ENCODE peak calls at places on chromosomes 12 and 14, in four cellular contexts. P, L, A and I are unnamed samples.

GRCh38 chr12:100956311-100956852 is 161.8 kb downstream of the ANO4 start:
- DNase-seq in A (no peak), L (no peak), P (no peak), I (no peak)

GRCh38 chr14:53620325-53620716 is 336.3 kb downstream of the BMP4 start:
- DNase-seq in L (no peak), A (no peak), P (no peak), I (no peak)

GRCh38 chr14:43123544-43123943 is 1383.5 kb downstream of the FSCB start:
- DNase-seq in P (no peak), A (no peak), L (no peak), I (no peak)

GRCh38 chr12:64392221-64392620 is 1.7 kb upstream of the C12orf56 start:
- DNase-seq in A (peak; percentile 49), P (no peak), L (peak; percentile 24), I (no peak)

GRCh38 chr12:6146951-6147350 is 22.5 kb upstream of the VWF start:
- DNase-seq in P (no peak), L (no peak), A (no peak), I (no peak)

GRCh38 chr12:75977952-75978671 is 53.5 kb downstream of the PHLDA1 start:
- DNase-seq in P (no peak), L (peak; percentile 53), A (no peak), I (peak; percentile 19)

GRCh38 chr12:51242150-51242549 is 3.5 kb downstream of the DAZAP2 start:
- DNase-seq in A (no peak), P (no peak), L (no peak), I (peak; percentile 33)

GRCh38 chr12:116760621-116761020 is 22.5 kb downstream of the RNFT2 start:
- DNase-seq in A (no peak), L (no peak), P (no peak), I (no peak)

GRCh38 chr12:105214141-105214540 is 21.8 kb downstream of the APPL2 start:
- DNase-seq in P (no peak), A (no peak), L (no peak), I (no peak)

GRCh38 chr12:91613223-91613779 is 430.7 kb upstream of the DCN start:
- DNase-seq in A (no peak), L (no peak), P (no peak), I (no peak)

GRCh38 chr14:89833120-89833521 is 121.4 kb downstream of the EFCAB11 start:
- DNase-seq in P (no peak), A (no peak), L (no peak), I (no peak)

GRCh38 chr14:99601301-99601945 is 2.6 kb downstream of the CCDC85C start:
- DNase-seq in L (no peak), A (no peak), P (no peak), I (no peak)

GRCh38 chr12:132146772-132147422 is 2.6 kb downstream of the NOC4L start:
- DNase-seq in P (no peak), A (no peak), L (no peak), I (no peak)

GRCh38 chr14:69693145-69693544 is 73.8 kb upstream of the SRSF5 start:
- DNase-seq in A (peak; percentile 34), P (no peak), L (peak; percentile 89), I (no peak)

GRCh38 chr12:52151859-52152783 is 39.7 kb downstream of the KRT80 start:
- DNase-seq in L (peak; percentile 38), P (peak; percentile 85), A (peak; percentile 93), I (peak; percentile 25)

GRCh38 chr14:96584199-96584906 is 82.2 kb downstream of the PAPOLA start:
- DNase-seq in A (peak; percentile 93), L (peak; percentile 52), P (peak; percentile 88), I (no peak)

GRCh38 chr12:53074999-53075370 is 4.2 kb downstream of the SPRYD3 start:
- DNase-seq in L (no peak), A (no peak), P (no peak), I (no peak)

GRCh38 chr12:49909826-49910225 is 6.1 kb upstream of the FAIM2 start:
- DNase-seq in L (no peak), P (peak; percentile 85), A (peak; percentile 65), I (no peak)

GRCh38 chr12:107632246-107632645 is 53.4 kb upstream of the PWP1 start:
- DNase-seq in L (no peak), A (no peak), P (no peak), I (no peak)

GRCh38 chr14:54881235-54881760 is 21.3 kb downstream of the GCH1 start:
- DNase-seq in L (peak; percentile 65), A (no peak), P (no peak), I (no peak)

GRCh38 chr14:100692256-100692655 is 34.4 kb upstream of the DLK1 start:
- DNase-seq in P (no peak), A (no peak), L (no peak), I (no peak)

GRCh38 chr12:30896461-30896860 is 30.1 kb upstream of the TSPAN11 start:
- DNase-seq in L (no peak), A (no peak), P (no peak), I (no peak)

GRCh38 chr14:32121948-32122347 is 44.8 kb downstream of the ARHGAP5 start:
- DNase-seq in L (no peak), P (no peak), A (no peak), I (no peak)

DNA sequence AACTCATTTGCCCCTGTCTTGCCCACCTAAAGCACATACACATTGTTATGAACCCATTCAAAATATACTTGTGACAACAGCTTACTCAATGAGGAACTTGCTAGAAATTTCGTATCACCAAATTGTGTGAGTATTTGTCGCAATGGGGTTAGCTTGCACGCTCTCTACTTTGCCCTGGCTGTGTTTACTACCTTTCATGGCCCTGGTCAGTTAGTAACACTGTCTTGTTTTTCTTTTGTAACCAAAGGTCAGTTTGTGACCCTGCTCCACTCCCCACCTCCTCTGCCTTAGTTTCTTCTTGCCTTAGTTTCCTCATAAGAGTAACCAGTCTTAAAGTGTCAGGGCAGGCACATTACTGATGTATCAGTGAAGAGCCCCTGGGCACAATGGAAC is 205.8 kb upstream of the EEA1 start:
- DNase-seq in L (no peak), A (no peak), P (no peak), I (no peak)
- H3K4me1 ChIP-seq in L (no peaks in the 10 kb centered on the region), A (peaks cover 16% of the 10 kb centered on the region), P (no peaks in the 10 kb centered on the region), I (peaks cover 18% of the 10 kb centered on the region)

GRCh38 chr12:80442426-80443222 is 1.4 kb upstream of the PTPRQ start:
- DNase-seq in P (no peak), L (no peak), A (no peak), I (no peak)
- H3K9me3 ChIP-seq in P (no peaks in the 10 kb centered on the region), L (no peaks in the 10 kb centered on the region), A (no peaks in the 10 kb centered on the region), I (no peaks in the 10 kb centered on the region)

GRCh38 chr12:121838096-121838495 is 20.6 kb downstream of the HPD start:
- DNase-seq in L (no peak), A (no peak), P (peak; percentile 33), I (no peak)
- H3K4me1 ChIP-seq in L (peaks cover 13% of the 10 kb centered on the region), A (no peaks in the 10 kb centered on the region), P (no peaks in the 10 kb centered on the region), I (peaks cover 12% of the 10 kb centered on the region)

GRCh38 chr14:28119849-28120248 is 646.7 kb upstream of the FOXG1 start:
- DNase-seq in L (no peak), P (no peak), A (no peak), I (no peak)
- H3K9me3 ChIP-seq in L (peaks cover 4% of the 10 kb centered on the region), P (no peaks in the 10 kb centered on the region), A (peaks cover 4% of the 10 kb centered on the region), I (no peaks in the 10 kb centered on the region)

DNA sequence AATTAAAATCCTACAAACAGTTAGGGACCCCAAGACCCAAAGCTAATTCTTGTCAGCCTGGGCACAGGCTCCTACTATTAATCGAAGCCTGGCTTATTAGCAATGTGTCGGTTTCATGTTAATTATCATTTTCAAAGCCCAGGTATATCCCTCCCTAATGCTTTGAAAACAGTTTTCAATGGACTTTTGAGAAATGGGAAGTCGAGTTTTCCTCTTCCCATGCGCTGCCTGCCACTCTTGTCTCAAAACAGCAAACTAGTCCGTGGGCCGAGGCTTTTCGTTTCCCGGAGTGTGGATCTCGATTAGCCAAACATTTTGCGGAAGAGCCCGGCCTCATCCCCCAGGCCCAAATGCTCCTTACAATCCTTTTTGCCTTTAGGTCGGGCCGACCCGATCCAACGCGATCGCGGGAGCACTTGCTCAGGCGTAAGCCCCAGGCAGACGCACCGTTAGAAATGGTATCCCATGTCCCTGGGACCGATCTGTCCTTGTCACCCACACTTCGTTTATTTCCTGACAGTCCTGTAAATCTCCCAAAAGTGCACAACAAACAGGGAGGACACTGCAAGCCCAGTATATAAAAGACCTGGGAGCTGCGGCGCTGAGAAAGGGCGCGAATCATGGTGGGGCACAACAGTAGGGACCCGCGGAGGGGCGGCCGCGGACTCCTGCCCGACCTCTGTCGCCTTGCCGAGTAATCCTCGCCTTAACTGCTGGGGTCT is 1.5 kb downstream of the SIX6 start:
- DNase-seq in L (no peak), P (no peak), A (no peak), I (no peak)
- H3K4me1 ChIP-seq in L (no peaks in the 10 kb centered on the region), P (peaks cover 4% of the 10 kb centered on the region), A (peaks cover 68% of the 10 kb centered on the region), I (no peaks in the 10 kb centered on the region)

GRCh38 chr14:62599616-62600385 is 445.5 kb downstream of the KCNH5 start:
- DNase-seq in L (no peak), P (no peak), A (no peak), I (no peak)
- H3K9me3 ChIP-seq in L (no peaks in the 10 kb centered on the region), P (no peaks in the 10 kb centered on the region), A (peaks cover 7% of the 10 kb centered on the region), I (no peaks in the 10 kb centered on the region)

GRCh38 chr14:23164250-23164649 is 19.2 kb downstream of the SLC7A8 start:
- DNase-seq in P (no peak), L (no peak), A (no peak), I (no peak)
- H3K4me1 ChIP-seq in P (peaks cover 18% of the 10 kb centered on the region), L (no peaks in the 10 kb centered on the region), A (peaks cover 45% of the 10 kb centered on the region), I (peaks cover 14% of the 10 kb centered on the region)

GRCh38 chr12:130205531-130205930 is 43.3 kb downstream of the FZD10 start:
- DNase-seq in P (no peak), A (no peak), L (no peak), I (no peak)

GRCh38 chr12:130203151-130203550 is 40.9 kb downstream of the FZD10 start:
- DNase-seq in A (no peak), P (no peak), L (no peak), I (no peak)

GRCh38 chr12:130201037-130201436 is 38.8 kb downstream of the FZD10 start:
- DNase-seq in A (no peak), L (no peak), P (no peak), I (no peak)

GRCh38 chr12:130202201-130202600 is 39.9 kb downstream of the FZD10 start:
- DNase-seq in A (no peak), P (no peak), L (no peak), I (no peak)

GRCh38 chr12:130204441-130204840 is 42.2 kb downstream of the FZD10 start:
- DNase-seq in L (no peak), P (no peak), A (no peak), I (no peak)
- H3K9me3 ChIP-seq in L (no peaks in the 10 kb centered on the region), P (no peaks in the 10 kb centered on the region), A (no peaks in the 10 kb centered on the region), I (no peaks in the 10 kb centered on the region)